ENCODE peak calls at places on chromosome 4, in eight cellular contexts. T is OCI-LY7; W is A549; F is uterus; D is sigmoid colon; O is tibial artery; X is CD4-positive, CD25-positive, alpha-beta regulatory T cell; L is upper lobe of right lung. S is an unnamed sample.

GRCh38 chr4:33626242-33626641 is 2618.1 kb downstream of the ARAP2 start:
- DNase-seq in D (no peak), W (no peak), T (no peak), L (no peak), O (no peak), X (no peak), F (no peak), S (no peak)

GRCh38 chr4:95510145-95510544 is 38.6 kb downstream of the UNC5C start:
- DNase-seq in W (no peak), O (no peak), X (peak; percentile 5), T (peak; percentile 14), F (no peak), D (no peak), L (no peak), S (no peak)

GRCh38 chr4:89617256-89617655 is 219.7 kb downstream of the SNCA start:
- DNase-seq in X (no peak), T (no peak), D (no peak), L (no peak), W (no peak), O (no peak), F (no peak), S (no peak)

GRCh38 chr4:41359836-41360213 is 103.1 kb downstream of the UCHL1 start:
- DNase-seq in X (no peak), W (no peak), L (no peak), D (no peak), O (no peak), F (no peak), T (no peak), S (no peak)

GRCh38 chr4:4711902-4712301 is 147.6 kb upstream of the MSX1 start:
- DNase-seq in T (no peak), O (no peak), F (no peak), L (no peak), D (no peak), W (no peak), X (no peak), S (no peak)

GRCh38 chr4:182555997-182556418 is 312.8 kb downstream of the TENM3 start:
- DNase-seq in F (peak; percentile 18), T (no peak), O (no peak), X (no peak), W (no peak), L (no peak), D (no peak), S (no peak)

GRCh38 chr4:35087216-35087615 is 1157.1 kb downstream of the ARAP2 start:
- DNase-seq in F (no peak), L (no peak), T (no peak), X (no peak), W (no peak), O (no peak), D (no peak), S (no peak)

GRCh38 chr4:110104661-110105060 is 93.8 kb downstream of the ELOVL6 start:
- DNase-seq in L (no peak), O (no peak), W (no peak), D (no peak), X (no peak), F (no peak), T (no peak), S (no peak)

GRCh38 chr4:156799121-156799589 is 172.4 kb downstream of the PDGFC start:
- DNase-seq in F (no peak), O (no peak), L (no peak), T (no peak), X (no peak), D (no peak), W (no peak), S (no peak)

GRCh38 chr4:116531026-116531425 is 554.4 kb downstream of the TRAM1L1 start:
- DNase-seq in T (no peak), L (no peak), F (no peak), W (no peak), D (no peak), O (no peak), X (no peak), S (no peak)

GRCh38 chr4:42331914-42332368 is 65.3 kb upstream of the SHISA3 start:
- DNase-seq in O (no peak), D (peak; percentile 65), W (peak; percentile 15), L (no peak), X (no peak), T (no peak), F (no peak), S (no peak)

GRCh38 chr4:25376754-25377571 is at the start of gene ANAPC4:
- DNase-seq in L (peak; percentile 100), T (peak; percentile 96), O (peak; percentile 97), X (peak; percentile 97), W (peak; percentile 70), F (peak; percentile 96), D (peak; percentile 98), S (peak; percentile 99)

GRCh38 chr4:48360285-48360965 is 19.1 kb downstream of the SLAIN2 start:
- DNase-seq in X (no peak), L (no peak), D (no peak), W (no peak), T (no peak), O (no peak), F (no peak), S (no peak)

GRCh38 chr4:118772149-118773081 is 63.5 kb downstream of the SEC24D start:
- DNase-seq in W (peak; percentile 15), L (no peak), X (peak; percentile 71), F (no peak), T (peak; percentile 67), D (no peak), O (no peak), S (no peak)

DNA sequence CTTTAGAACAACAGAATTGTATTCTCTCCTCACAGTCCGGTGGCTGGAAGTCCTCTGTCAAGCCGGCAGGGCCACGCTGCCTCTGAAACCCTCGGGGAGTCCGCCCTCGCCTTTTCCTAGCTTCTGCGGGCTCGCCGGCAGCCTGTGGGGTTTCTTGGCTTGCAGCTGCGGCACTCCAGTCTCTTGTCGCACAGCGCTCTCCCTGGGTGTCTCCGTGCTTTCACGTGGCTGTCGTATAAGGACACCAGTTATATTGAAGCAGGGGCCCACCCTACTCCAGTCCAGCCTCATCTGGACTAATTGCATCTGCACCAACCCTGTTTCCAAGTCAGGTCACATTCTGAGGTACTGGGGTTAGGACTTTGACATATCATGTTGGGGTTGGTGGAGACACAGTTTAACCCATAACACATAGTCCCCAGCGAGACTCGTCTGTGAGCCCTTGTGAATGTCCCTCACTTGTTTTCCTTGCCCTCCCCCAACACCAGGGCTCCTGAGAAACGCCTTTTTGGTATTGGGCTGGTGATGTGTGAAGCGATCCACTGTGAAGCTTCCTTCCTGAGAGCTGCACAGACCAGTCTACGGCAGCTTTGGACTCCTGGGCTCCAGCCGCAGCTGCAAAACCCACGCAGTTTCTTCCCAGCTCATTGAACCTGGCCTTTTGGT is 22.7 kb downstream of the TMEM131L start:
- DNase-seq in F (no peak), X (peak; percentile 61), O (peak; percentile 80), D (no peak), L (peak; percentile 72), W (no peak), T (no peak), S (peak; percentile 86)
- H3K4me1 ChIP-seq in F (no peaks in the 10 kb centered on the region), X (peaks cover 82% of the 10 kb centered on the region), O (peaks cover 90% of the 10 kb centered on the region), D (peaks cover 41% of the 10 kb centered on the region), L (peaks cover 37% of the 10 kb centered on the region), W (peaks cover 23% of the 10 kb centered on the region), T (peaks cover 90% of the 10 kb centered on the region), S (peaks cover 99% of the 10 kb centered on the region)

GRCh38 chr4:6347511-6348045 is 77.9 kb downstream of the WFS1 start:
- DNase-seq in X (no peak), L (no peak), T (no peak), W (no peak), O (no peak), D (no peak), F (no peak), S (no peak)

GRCh38 chr4:6350646-6351045 is 81.0 kb downstream of the WFS1 start:
- DNase-seq in D (no peak), F (no peak), O (no peak), X (no peak), L (no peak), T (no peak), W (no peak), S (no peak)

GRCh38 chr4:6349896-6350295 is 80.2 kb downstream of the WFS1 start:
- DNase-seq in X (no peak), D (no peak), O (no peak), T (no peak), F (no peak), W (no peak), L (no peak), S (no peak)

GRCh38 chr4:6346373-6347110 is 76.9 kb downstream of the WFS1 start:
- DNase-seq in L (no peak), W (no peak), O (no peak), X (no peak), F (no peak), T (no peak), D (no peak), S (no peak)

GRCh38 chr4:6348408-6348807 is 78.8 kb downstream of the WFS1 start:
- DNase-seq in F (no peak), X (no peak), O (no peak), L (no peak), T (no peak), D (no peak), W (no peak), S (no peak)
- H3K4me1 ChIP-seq in F (no peaks in the 10 kb centered on the region), X (no peaks in the 10 kb centered on the region), O (no peaks in the 10 kb centered on the region), L (no peaks in the 10 kb centered on the region), T (no peaks in the 10 kb centered on the region), D (no peaks in the 10 kb centered on the region), W (peaks cover 16% of the 10 kb centered on the region), S (peaks cover 11% of the 10 kb centered on the region)

GRCh38 chr4:8317474-8317873 is 47.9 kb downstream of the HTRA3 start:
- DNase-seq in T (no peak), W (no peak), D (peak; percentile 18), L (no peak), O (no peak), X (no peak), F (no peak), S (no peak)
- H3K4me1 ChIP-seq in T (peaks cover 31% of the 10 kb centered on the region), W (peaks cover 17% of the 10 kb centered on the region), D (peaks cover 49% of the 10 kb centered on the region), L (peaks cover 21% of the 10 kb centered on the region), O (peaks cover 11% of the 10 kb centered on the region), X (no peaks in the 10 kb centered on the region), F (peaks cover 4% of the 10 kb centered on the region), S (peaks cover 17% of the 10 kb centered on the region)

GRCh38 chr4:143352720-143353119 is 16.0 kb downstream of the GAB1 start:
- DNase-seq in W (no peak), D (no peak), F (no peak), T (no peak), L (no peak), X (no peak), O (no peak), S (no peak)

GRCh38 chr4:143355540-143356217 is 19.0 kb downstream of the GAB1 start:
- DNase-seq in D (no peak), T (peak; percentile 39), F (no peak), L (no peak), O (no peak), W (no peak), X (no peak), S (no peak)

GRCh38 chr4:143354990-143355389 is 18.3 kb downstream of the GAB1 start:
- DNase-seq in D (no peak), O (no peak), W (no peak), T (peak; percentile 69), L (no peak), F (no peak), X (no peak), S (no peak)

GRCh38 chr4:143352052-143352451 is 15.4 kb downstream of the GAB1 start:
- DNase-seq in F (no peak), X (no peak), D (no peak), O (no peak), W (no peak), T (no peak), L (no peak), S (no peak)

DNA sequence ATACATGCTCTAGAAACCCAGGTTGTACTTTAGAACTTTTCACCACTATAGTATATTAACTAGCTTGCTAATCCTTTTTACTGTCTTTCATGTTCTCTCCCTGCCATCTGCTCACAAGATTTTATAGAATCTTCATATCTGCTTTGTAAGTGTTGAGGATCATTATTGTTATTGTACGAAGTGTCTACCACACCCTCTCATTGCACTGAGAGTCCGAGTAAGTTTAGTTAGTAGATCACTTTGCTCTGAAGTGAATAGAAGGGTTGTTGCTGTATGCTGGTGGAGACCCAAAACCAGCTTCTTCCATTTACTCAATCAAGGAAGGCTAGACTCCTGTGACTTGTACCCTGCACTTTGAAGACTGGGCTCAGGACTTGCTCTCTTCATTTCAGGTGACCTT is 17.1 kb downstream of the GAB1 start:
- DNase-seq in F (no peak), O (no peak), T (peak; percentile 28), X (no peak), D (no peak), W (no peak), L (no peak), S (no peak)
- H3K4me1 ChIP-seq in F (peaks cover 25% of the 10 kb centered on the region), O (peaks cover 82% of the 10 kb centered on the region), T (peaks cover 80% of the 10 kb centered on the region), X (no peaks in the 10 kb centered on the region), D (peaks cover 81% of the 10 kb centered on the region), W (peaks cover 29% of the 10 kb centered on the region), L (peaks cover 66% of the 10 kb centered on the region), S (peaks cover 25% of the 10 kb centered on the region)

S was measured in spleen.